ENCODE peak calls at places on chromosomes 16 and 17, in nine cellular contexts. J, S, T, P, Z, A, F, L and U are unnamed samples.
A peak's percentile ranks its signal among the peaks of the same experiment; 100 is the strongest.

GRCh38 chr17:73420897-73421296 is 109.1 kb upstream of the CDC42EP4 start:
- DNase-seq in J (no peak), S (peak; percentile 28), T (no peak), P (peak; percentile 68), Z (peak; percentile 32), A (no peak), F (peak; percentile 73), L (no peak), U (no peak)

GRCh38 chr16:30351001-30351441 is 4.1 kb downstream of the CD2BP2 start:
- DNase-seq in J (no peak), S (no peak), T (no peak), P (no peak), Z (no peak), A (no peak), F (no peak), L (no peak), U (no peak)

GRCh38 chr16:47524007-47524405 is 62.9 kb downstream of the PHKB start:
- DNase-seq in J (no peak), S (no peak), T (no peak), P (no peak), Z (no peak), A (no peak), F (no peak), L (no peak), U (no peak)

GRCh38 chr16:29806096-29806579 is at the start of gene MAZ:
- DNase-seq in J (peak; percentile 75), S (no peak), T (no peak), P (peak; percentile 90), Z (no peak), A (no peak), F (no peak), L (no peak), U (no peak)

GRCh38 chr16:46690281-46691178 is 1.1 kb downstream of the ORC6 start:
- DNase-seq in J (no peak), S (peak; percentile 39), T (no peak), P (no peak), Z (peak; percentile 42), A (no peak), F (no peak), L (no peak), U (no peak)

GRCh38 chr16:14302031-14302398 is 230.9 kb downstream of the MRTFB start:
- DNase-seq in J (no peak), S (peak; percentile 68), T (peak; percentile 64), P (peak; percentile 89), Z (peak; percentile 91), A (peak; percentile 77), F (peak; percentile 44), L (peak; percentile 81), U (peak; percentile 69)

GRCh38 chr16:88754912-88755744 is 29.9 kb downstream of the PIEZO1 start:
- DNase-seq in J (no peak), S (peak; percentile 77), T (no peak), P (peak; percentile 84), Z (peak; percentile 83), A (no peak), F (peak; percentile 81), L (no peak), U (no peak)

GRCh38 chr16:85882181-85882810 is 16.7 kb upstream of the IRF8 start:
- DNase-seq in J (no peak), S (no peak), T (no peak), P (no peak), Z (no peak), A (no peak), F (peak; percentile 10), L (no peak), U (no peak)

GRCh38 chr17:65857713-65858112 is 296.3 kb upstream of the AXIN2 start:
- DNase-seq in J (no peak), S (no peak), T (no peak), P (no peak), Z (peak; percentile 47), A (no peak), F (no peak), L (no peak), U (no peak)

GRCh38 chr17:76131692-76132573 is 9.1 kb downstream of the FOXJ1 start:
- DNase-seq in J (no peak), S (no peak), T (no peak), P (no peak), Z (no peak), A (no peak), F (no peak), L (no peak), U (no peak)

DNA sequence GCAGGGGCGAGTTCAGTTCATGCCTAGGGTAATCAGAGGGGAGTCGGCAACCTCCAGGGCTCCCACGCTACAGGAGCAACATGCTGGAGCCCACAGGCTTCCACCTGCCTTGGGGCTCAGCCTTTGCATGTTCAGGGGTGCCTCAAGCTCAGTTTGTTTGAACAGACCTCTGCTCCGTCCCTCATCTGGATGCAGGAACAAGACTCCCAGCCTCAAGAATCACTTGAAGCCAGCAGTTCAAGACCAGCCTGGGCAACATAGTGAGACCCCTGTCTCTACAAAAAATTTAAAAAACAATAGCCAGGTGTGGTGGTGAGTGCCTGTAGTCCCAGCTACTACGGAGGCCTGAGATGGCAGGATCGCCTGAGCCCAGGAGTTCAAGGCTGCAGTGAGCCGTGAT is 4.9 kb upstream of the HSD11B2 start:
- DNase-seq in J (no peak), S (no peak), T (no peak), P (no peak), Z (no peak), A (no peak), F (no peak), L (no peak), U (no peak)
- H3K4me1 ChIP-seq in J (peaks cover 6% of the 10 kb centered on the region), S (no peaks in the 10 kb centered on the region), T (peaks cover 10% of the 10 kb centered on the region), P (peaks cover 6% of the 10 kb centered on the region), Z (no peaks in the 10 kb centered on the region), A (peaks cover 19% of the 10 kb centered on the region), F (peaks cover 30% of the 10 kb centered on the region), L (peaks cover 6% of the 10 kb centered on the region), U (peaks cover 21% of the 10 kb centered on the region)

DNA sequence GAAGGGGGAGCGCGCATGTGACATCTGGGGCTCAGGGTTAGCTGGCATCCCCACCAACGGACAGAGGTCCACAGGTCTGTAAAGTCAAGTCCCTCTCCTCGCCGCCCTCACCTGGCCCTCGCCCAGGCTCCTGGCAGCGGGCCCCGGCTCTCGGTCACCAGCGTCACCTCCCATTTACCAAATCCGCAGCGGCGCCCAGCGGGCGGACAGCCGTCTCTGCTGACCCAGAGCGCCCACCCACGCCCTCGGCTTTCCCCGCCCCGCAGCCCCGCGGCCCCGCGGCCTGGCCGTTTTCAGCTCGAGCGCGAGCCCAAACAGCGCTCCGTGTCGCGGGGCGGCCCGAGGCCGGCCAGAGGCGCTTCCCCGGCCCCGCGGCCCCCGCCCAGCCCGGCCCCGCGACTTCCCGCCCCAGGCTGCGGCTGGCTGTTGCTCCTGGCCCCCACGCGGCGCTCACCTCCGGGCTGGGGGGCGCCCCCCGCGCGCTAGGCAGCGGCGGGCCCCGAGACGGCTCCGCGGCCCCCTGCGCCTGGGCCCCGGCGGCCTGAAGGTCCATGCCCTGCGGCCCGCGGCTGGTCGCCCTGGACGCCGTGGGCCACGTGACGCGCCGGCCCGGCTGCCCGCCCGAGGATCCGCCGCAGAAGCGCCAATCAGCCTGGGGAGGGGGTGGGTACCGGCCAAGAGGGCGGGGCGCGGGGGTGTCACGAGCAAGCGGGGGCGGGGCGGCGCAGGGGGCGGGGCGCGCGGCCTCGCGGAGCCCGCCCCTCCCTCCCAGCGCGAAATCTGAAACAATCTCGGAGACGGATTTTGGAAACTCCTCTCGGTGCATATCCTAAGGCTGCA is at the start of gene COPRS:
- DNase-seq in J (peak; percentile 74), S (peak; percentile 81), T (peak; percentile 94), P (peak; percentile 99), Z (peak; percentile 95), A (peak; percentile 95), F (peak; percentile 95), L (peak; percentile 93), U (peak; percentile 42)
- H3K27ac ChIP-seq in J (no peak within 1 kb of the TSS), S (peak within 1 kb of the TSS; percentile 75), T (peak within 1 kb of the TSS; percentile 75), P (peak within 1 kb of the TSS; percentile 48), Z (peak within 1 kb of the TSS; percentile 65), A (peak within 1 kb of the TSS; percentile 75), F (no peak within 1 kb of the TSS), L (peak within 1 kb of the TSS; percentile 92), U (peak within 1 kb of the TSS; percentile 57)

GRCh38 chr16:35751191-35751941 is 2292.0 kb downstream of the TP53TG3F start:
- DNase-seq in J (no peak), S (no peak), T (no peak), P (no peak), Z (no peak), A (no peak), F (no peak), L (peak; percentile 46), U (no peak)
- H3K9me3 ChIP-seq in J (peaks cover 19% of the 10 kb centered on the region), S (no peaks in the 10 kb centered on the region), T (no peaks in the 10 kb centered on the region), P (no peaks in the 10 kb centered on the region), Z (no peaks in the 10 kb centered on the region), A (no peaks in the 10 kb centered on the region), F (peaks cover 87% of the 10 kb centered on the region), L (no peaks in the 10 kb centered on the region), U (no peaks in the 10 kb centered on the region)

DNA sequence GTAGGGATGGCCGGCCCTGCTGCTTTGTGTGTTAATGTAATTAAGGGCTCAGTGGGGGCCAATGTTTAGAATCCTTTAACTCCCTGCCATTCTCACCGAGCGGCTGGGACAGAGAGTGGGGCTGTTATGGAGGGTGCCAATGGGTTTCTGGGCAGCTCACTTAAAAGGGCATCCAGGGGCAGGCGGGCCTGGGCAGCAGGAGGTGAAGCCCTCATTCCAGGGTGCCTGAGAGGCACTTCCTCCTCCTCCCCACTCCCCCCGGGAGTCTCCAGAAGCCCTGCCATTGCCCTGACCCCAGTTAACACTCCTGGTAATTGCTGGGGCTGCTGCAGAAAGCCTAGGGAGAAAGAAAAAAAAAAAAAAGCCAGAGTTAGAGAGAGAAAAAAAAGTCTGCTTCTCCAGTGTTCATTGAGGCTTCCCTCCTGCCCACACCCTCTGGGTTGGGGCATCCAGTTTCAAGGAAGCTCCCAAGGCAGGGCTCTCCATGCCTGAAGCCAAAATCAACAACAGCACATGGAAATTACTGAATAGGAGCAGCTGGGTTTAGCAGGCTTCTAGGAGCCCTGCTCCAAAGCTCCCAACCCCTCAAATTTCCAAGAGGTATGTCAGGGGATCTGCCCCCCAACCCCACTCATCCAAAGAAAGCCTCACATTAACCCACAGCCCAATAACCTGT is 28.0 kb downstream of the CUEDC1 start:
- DNase-seq in J (no peak), S (peak; percentile 84), T (peak; percentile 56), P (peak; percentile 45), Z (peak; percentile 74), A (no peak), F (no peak), L (no peak), U (no peak)
- H3K4me1 ChIP-seq in J (no peaks in the 10 kb centered on the region), S (peaks cover 6% of the 10 kb centered on the region), T (peaks cover 66% of the 10 kb centered on the region), P (peaks cover 22% of the 10 kb centered on the region), Z (peaks cover 12% of the 10 kb centered on the region), A (peaks cover 51% of the 10 kb centered on the region), F (no peaks in the 10 kb centered on the region), L (no peaks in the 10 kb centered on the region), U (peaks cover 39% of the 10 kb centered on the region)

GRCh38 chr16:51508813-51509212 is 357.7 kb upstream of the SALL1 start:
- DNase-seq in J (no peak), S (no peak), T (no peak), P (no peak), Z (peak; percentile 69), A (no peak), F (no peak), L (no peak), U (no peak)
- H3K27ac ChIP-seq in J (no peak overlapping the region), S (no peak overlapping the region), T (no peak overlapping the region), P (no peak overlapping the region), Z (no peak overlapping the region), A (no peak overlapping the region), F (no peak overlapping the region), L (no peak overlapping the region), U (no peak overlapping the region)